ENCODE peak calls at places on chromosome 14, in six cellular contexts. J, Q, A, U, G and V are unnamed samples.

GRCh38 chr14:93970589-93970966 is 5.8 kb downstream of the ASB2 start:
- DNase-seq in J (peak), Q (no peak), A (no peak), U (no peak), G (no peak), V (no peak)

GRCh38 chr14:93239869-93240677 is 33.0 kb downstream of the UBR7 start:
- DNase-seq in J (no peak), Q (peak), A (no peak), U (no peak), G (no peak), V (peak)

GRCh38 chr14:96146131-96146771 is 58.4 kb upstream of the BDKRB2 start:
- DNase-seq in J (no peak), Q (peak), A (no peak), U (no peak), G (peak), V (peak)

GRCh38 chr14:105102893-105103292 is 37.7 kb upstream of the GPR132 start:
- DNase-seq in J (no peak), Q (no peak), A (no peak), U (no peak), G (no peak), V (no peak)

GRCh38 chr14:104140213-104140462 is 1.8 kb downstream of the KIF26A start:
- DNase-seq in J (no peak), Q (no peak), A (no peak), U (no peak), G (no peak), V (no peak)

GRCh38 chr14:52929192-52929807 is 21.6 kb downstream of the FERMT2 start:
- DNase-seq in J (no peak), Q (no peak), A (no peak), U (no peak), G (no peak), V (no peak)

GRCh38 chr14:20873370-20874177 is 17.6 kb upstream of the RNASE3 start:
- DNase-seq in J (peak), Q (peak), A (peak), U (peak), G (peak), V (peak)

GRCh38 chr14:32620303-32620702 is 291.2 kb downstream of the AKAP6 start:
- DNase-seq in J (no peak), Q (no peak), A (no peak), U (no peak), G (no peak), V (peak)

GRCh38 chr14:65817011-65817410 is 404.5 kb downstream of the FUT8 start:
- DNase-seq in J (no peak), Q (no peak), A (no peak), U (no peak), G (no peak), V (no peak)

GRCh38 chr14:68377459-68377858 is 415.4 kb downstream of the ZFP36L1 start:
- DNase-seq in J (no peak), Q (peak), A (peak), U (peak), G (no peak), V (peak)

GRCh38 chr14:30551460-30551859 is 7.5 kb upstream of the G2E3 start:
- DNase-seq in J (no peak), Q (no peak), A (no peak), U (no peak), G (no peak), V (no peak)

GRCh38 chr14:36313898-36314297 is 6.5 kb downstream of the MBIP start:
- DNase-seq in J (no peak), Q (no peak), A (no peak), U (no peak), G (no peak), V (no peak)

GRCh38 chr14:92122351-92122677 is 545 bp downstream of the CPSF2 start:
- DNase-seq in J (no peak), Q (peak), A (no peak), U (no peak), G (no peak), V (peak)

GRCh38 chr14:70086685-70087379 is 101.9 kb downstream of the SLC8A3 start:
- DNase-seq in J (no peak), Q (peak), A (no peak), U (peak), G (peak), V (peak)

GRCh38 chr14:71932229-71932951 is at the start of gene RGS6:
- DNase-seq in J (no peak), Q (peak), A (peak), U (peak), G (no peak), V (no peak)

GRCh38 chr14:94681300-94682060 is 69.3 kb downstream of the SERPINA3 start:
- DNase-seq in J (no peak), Q (peak), A (no peak), U (no peak), G (peak), V (peak)

GRCh38 chr14:40981247-40981646 is 625.4 kb upstream of the LRFN5 start:
- DNase-seq in J (no peak), Q (no peak), A (no peak), U (no peak), G (no peak), V (no peak)

GRCh38 chr14:65255583-65256443 is 153.5 kb upstream of the MAX start:
- DNase-seq in J (no peak), Q (no peak), A (peak), U (no peak), G (no peak), V (no peak)

GRCh38 chr14:75016815-75017214 is 14.1 kb downstream of the EIF2B2 start:
- DNase-seq in J (no peak), Q (no peak), A (no peak), U (no peak), G (no peak), V (no peak)

GRCh38 chr14:60658909-60659585 is 9.8 kb upstream of the SIX1 start:
- DNase-seq in J (no peak), Q (no peak), A (no peak), U (no peak), G (no peak), V (peak)

GRCh38 chr14:94974893-94975292 is 182.4 kb downstream of the DICER1 start:
- DNase-seq in J (no peak), Q (no peak), A (no peak), U (peak), G (no peak), V (no peak)

GRCh38 chr14:81313200-81313599 is 86.9 kb downstream of the STON2 start:
- DNase-seq in J (no peak), Q (no peak), A (no peak), U (no peak), G (no peak), V (no peak)

GRCh38 chr14:99662846-99663245 is 17.9 kb downstream of the HHIPL1 start:
- DNase-seq in J (no peak), Q (no peak), A (no peak), U (no peak), G (no peak), V (no peak)

GRCh38 chr14:61491224-61491623 is 169.8 kb downstream of the PRKCH start:
- DNase-seq in J (no peak), Q (no peak), A (no peak), U (no peak), G (no peak), V (no peak)

GRCh38 chr14:96735509-96735908 is 61.7 kb upstream of the VRK1 start:
- DNase-seq in J (no peak), Q (no peak), A (no peak), U (no peak), G (no peak), V (no peak)

GRCh38 chr14:72513994-72514659 is 379.8 kb downstream of the DPF3 start:
- DNase-seq in J (no peak), Q (peak), A (no peak), U (no peak), G (peak), V (peak)

GRCh38 chr14:102233081-102233480 is 71.9 kb downstream of the MOK start:
- DNase-seq in J (no peak), Q (no peak), A (no peak), U (no peak), G (no peak), V (no peak)

GRCh38 chr14:70731447-70732239 is 77.7 kb downstream of the MAP3K9 start:
- DNase-seq in J (no peak), Q (no peak), A (no peak), U (no peak), G (no peak), V (peak)